ENCODE peak calls at places on chromosomes 7 and 10, in four cellular contexts. One of them, this sample, is unnamed. For H3K36me3, the result is how much of the 10 kb centered on the place peaks cover.

GRCh38 chr7:5670173-5670933 is 111.1 kb downstream of the RNF216 start:
- DNase-seq in sigmoid colon: no peak
- DNase-seq in vagina: no peak
- DNase-seq in uterus: no peak
- DNase-seq in this sample: no peak

GRCh38 chr10:83917519-83918506 is 221.5 kb upstream of the GHITM start:
- DNase-seq in sigmoid colon: peak
- DNase-seq in uterus: no peak
- DNase-seq in vagina: no peak
- DNase-seq in this sample: peak

GRCh38 chr7:139797607-139798006 is 19.8 kb upstream of the HIPK2 start:
- DNase-seq in sigmoid colon: no peak
- DNase-seq in uterus: no peak
- DNase-seq in vagina: no peak
- DNase-seq in this sample: no peak

GRCh38 chr10:44956717-44957706 is 2.6 kb upstream of the RASSF4 start:
- DNase-seq in uterus: no peak
- DNase-seq in vagina: peak
- DNase-seq in sigmoid colon: peak
- DNase-seq in this sample: no peak

GRCh38 chr7:5598261-5598761 is 174.7 kb upstream of the TNRC18 start:
- DNase-seq in sigmoid colon: peak
- DNase-seq in uterus: no peak
- DNase-seq in vagina: no peak
- DNase-seq in this sample: peak

GRCh38 chr10:48896756-48897437 is 42.7 kb downstream of the LRRC18 start:
- DNase-seq in sigmoid colon: no peak
- DNase-seq in vagina: peak
- DNase-seq in uterus: no peak
- DNase-seq in this sample: no peak

GRCh38 chr10:77267703-77268630 is 369.6 kb downstream of the KCNMA1 start:
- DNase-seq in uterus: no peak
- DNase-seq in vagina: no peak
- DNase-seq in sigmoid colon: no peak
- DNase-seq in this sample: no peak

GRCh38 chr10:132987671-132988571 is 45.6 kb upstream of the CFAP46 start:
- DNase-seq in sigmoid colon: no peak
- DNase-seq in vagina: no peak
- DNase-seq in uterus: no peak
- DNase-seq in this sample: no peak

GRCh38 chr10:74000892-74001669 is 3.2 kb downstream of the VCL start:
- DNase-seq in vagina: no peak
- DNase-seq in sigmoid colon: no peak
- DNase-seq in uterus: no peak
- DNase-seq in this sample: no peak

GRCh38 chr10:119651514-119652327 is 541 bp downstream of the BAG3 start:
- DNase-seq in sigmoid colon: peak
- DNase-seq in vagina: no peak
- DNase-seq in uterus: no peak
- DNase-seq in this sample: peak

GRCh38 chr10:104450954-104451353 is 97.3 kb downstream of the CFAP58 start:
- DNase-seq in sigmoid colon: no peak
- DNase-seq in uterus: no peak
- DNase-seq in vagina: no peak
- DNase-seq in this sample: no peak

DNA sequence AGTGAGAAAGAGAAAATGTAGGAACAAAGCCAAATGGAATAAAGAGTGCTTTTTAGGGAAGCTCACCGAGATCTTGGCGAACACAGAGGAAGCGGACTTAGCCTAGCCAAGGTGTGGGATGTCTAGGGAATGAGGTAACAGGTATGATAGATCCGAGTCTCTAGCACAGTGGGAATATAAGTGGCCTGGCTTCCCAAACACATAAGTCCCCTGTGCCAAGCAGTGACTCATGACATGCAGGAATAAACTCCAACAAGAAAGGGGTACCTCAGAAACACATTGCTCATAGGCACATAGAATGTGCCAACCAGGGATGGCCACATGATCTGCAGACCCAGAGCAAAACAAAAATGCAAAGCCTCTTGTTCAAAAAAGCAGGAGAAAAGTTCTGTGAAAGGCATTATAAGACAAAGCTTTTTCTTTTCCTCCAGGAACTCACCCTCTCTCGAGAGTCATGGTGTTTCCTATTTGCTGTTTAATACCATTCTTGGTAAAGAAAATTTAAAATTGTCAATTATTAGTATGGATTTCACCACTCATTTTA is 542.5 kb downstream of the GATA3 start:
- DNase-seq in uterus: no peak
- DNase-seq in vagina: no peak
- DNase-seq in sigmoid colon: no peak
- DNase-seq in this sample: no peak
- H3K36me3 ChIP-seq in uterus: under half
- H3K36me3 ChIP-seq in vagina: under half
- H3K36me3 ChIP-seq in sigmoid colon: under half
- H3K36me3 ChIP-seq in this sample: under half

GRCh38 chr7:24716480-24717246 is 40.6 kb downstream of the GSDME start:
- DNase-seq in uterus: no peak
- DNase-seq in sigmoid colon: no peak
- DNase-seq in vagina: peak
- DNase-seq in this sample: no peak
- TF ChIP-seq POLR2A in uterus: no peak
- TF ChIP-seq POLR2A in sigmoid colon: no peak
- TF ChIP-seq POLR2A in vagina: no peak
- TF ChIP-seq POLR2A in this sample: no peak

GRCh38 chr7:138538518-138538917 is 78.5 kb downstream of the TRIM24 start:
- DNase-seq in uterus: no peak
- DNase-seq in vagina: no peak
- DNase-seq in sigmoid colon: no peak
- DNase-seq in this sample: no peak
- H3K36me3 ChIP-seq in uterus: under half
- H3K36me3 ChIP-seq in vagina: under half
- H3K36me3 ChIP-seq in sigmoid colon: under half
- H3K36me3 ChIP-seq in this sample: under half

GRCh38 chr7:151520419-151521229 is 929 bp upstream of the RHEB start:
- DNase-seq in vagina: peak
- DNase-seq in sigmoid colon: peak
- DNase-seq in uterus: peak
- DNase-seq in this sample: peak
- TF ChIP-seq POLR2A in vagina: no peak
- TF ChIP-seq POLR2A in sigmoid colon: no peak
- TF ChIP-seq POLR2A in uterus: no peak
- TF ChIP-seq POLR2A in this sample: no peak

DNA sequence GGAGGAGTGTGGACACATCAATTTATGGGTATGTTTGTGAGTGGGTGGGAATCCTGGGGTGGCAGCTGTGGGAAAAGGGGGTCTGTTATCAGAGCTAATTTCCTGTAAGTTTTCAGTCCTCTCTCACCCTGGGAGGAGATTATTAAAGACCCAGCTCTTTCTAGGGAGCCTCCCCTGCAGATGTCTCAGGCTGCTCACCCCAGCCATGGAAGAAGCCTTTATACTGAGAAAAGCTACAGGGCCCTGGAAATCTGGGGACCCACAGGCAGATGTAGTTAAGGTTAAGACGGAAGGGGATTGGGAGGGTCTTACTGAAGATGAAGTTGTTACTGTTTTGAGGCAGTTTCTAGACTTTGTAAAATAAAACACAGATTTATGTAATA is 4.6 kb downstream of the ZNF680 start:
- DNase-seq in uterus: no peak
- DNase-seq in sigmoid colon: no peak
- DNase-seq in vagina: no peak
- DNase-seq in this sample: no peak
- H3K36me3 ChIP-seq in uterus: under half
- H3K36me3 ChIP-seq in sigmoid colon: under half
- H3K36me3 ChIP-seq in vagina: under half
- H3K36me3 ChIP-seq in this sample: under half

DNA sequence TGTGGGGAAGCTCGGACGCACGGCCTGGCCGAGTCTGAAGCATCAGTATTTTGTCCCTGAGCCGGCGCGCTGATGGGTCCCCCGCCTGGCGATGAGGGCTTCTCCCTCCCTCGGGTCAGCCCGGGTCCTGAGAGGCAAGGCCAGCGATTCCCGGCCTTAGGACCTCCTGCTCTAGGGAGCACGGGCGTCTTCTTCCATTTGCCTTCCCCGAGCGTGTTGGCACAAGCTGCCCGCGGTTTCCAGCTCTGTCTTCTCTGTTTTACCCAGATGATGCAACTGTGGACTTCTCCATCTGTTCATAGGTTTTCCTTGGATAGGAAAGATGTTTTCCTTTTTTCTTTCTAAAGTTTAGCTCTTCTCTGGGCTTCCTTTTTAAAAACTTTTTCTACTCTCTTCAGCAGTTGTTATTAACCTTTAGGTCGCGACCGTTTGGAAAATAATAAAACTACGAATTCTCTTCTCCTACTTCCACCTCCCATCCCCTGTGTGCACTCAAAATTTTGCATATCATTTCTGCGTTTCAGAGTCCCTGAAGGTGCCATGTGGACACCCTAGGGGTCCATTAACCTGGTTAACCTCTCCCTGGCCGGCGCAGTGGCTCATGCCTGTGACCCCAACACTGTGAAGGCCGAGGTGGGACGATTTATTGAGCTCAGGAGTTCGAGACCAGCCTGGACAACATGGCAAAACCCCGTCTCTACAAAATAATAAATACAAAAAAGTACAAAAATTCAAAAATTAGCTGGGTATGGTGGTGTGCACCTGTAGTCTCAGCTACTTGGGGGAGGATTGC is 1.4 kb upstream of the SLC25A28 start:
- DNase-seq in vagina: no peak
- DNase-seq in uterus: no peak
- DNase-seq in sigmoid colon: no peak
- DNase-seq in this sample: no peak
- TF ChIP-seq POLR2A in vagina: no peak
- TF ChIP-seq POLR2A in uterus: peak
- TF ChIP-seq POLR2A in sigmoid colon: peak
- TF ChIP-seq POLR2A in this sample: peak

GRCh38 chr10:89592539-89592938 is 52.5 kb downstream of the PANK1 start:
- DNase-seq in vagina: no peak
- DNase-seq in sigmoid colon: no peak
- DNase-seq in uterus: no peak
- DNase-seq in this sample: no peak
- H3K36me3 ChIP-seq in vagina: under half
- H3K36me3 ChIP-seq in sigmoid colon: under half
- H3K36me3 ChIP-seq in uterus: under half
- H3K36me3 ChIP-seq in this sample: under half

GRCh38 chr10:86413046-86413728 is 46.6 kb upstream of the GRID1 start:
- DNase-seq in uterus: no peak
- DNase-seq in sigmoid colon: no peak
- DNase-seq in vagina: no peak
- DNase-seq in this sample: no peak

GRCh38 chr10:86410542-86411124 is 44.0 kb upstream of the GRID1 start:
- DNase-seq in sigmoid colon: no peak
- DNase-seq in uterus: no peak
- DNase-seq in vagina: no peak
- DNase-seq in this sample: no peak

GRCh38 chr10:86411852-86412550 is 45.4 kb upstream of the GRID1 start:
- DNase-seq in sigmoid colon: no peak
- DNase-seq in vagina: no peak
- DNase-seq in uterus: no peak
- DNase-seq in this sample: no peak

GRCh38 chr10:86409183-86409582 is 42.6 kb upstream of the GRID1 start:
- DNase-seq in vagina: no peak
- DNase-seq in sigmoid colon: no peak
- DNase-seq in uterus: no peak
- DNase-seq in this sample: no peak

GRCh38 chr10:86411281-86411841 is 44.8 kb upstream of the GRID1 start:
- DNase-seq in uterus: peak
- DNase-seq in vagina: no peak
- DNase-seq in sigmoid colon: no peak
- DNase-seq in this sample: no peak
- TF ChIP-seq POLR2A in uterus: no peak
- TF ChIP-seq POLR2A in vagina: no peak
- TF ChIP-seq POLR2A in sigmoid colon: no peak
- TF ChIP-seq POLR2A in this sample: no peak

GRCh38 chr7:100115026-100115425 is 4.1 kb downstream of the TAF6 start:
- DNase-seq in uterus: no peak
- DNase-seq in sigmoid colon: no peak
- DNase-seq in vagina: no peak
- DNase-seq in this sample: no peak

GRCh38 chr7:100111156-100111555 is 8.0 kb downstream of the TAF6 start:
- DNase-seq in vagina: no peak
- DNase-seq in uterus: no peak
- DNase-seq in sigmoid colon: no peak
- DNase-seq in this sample: no peak

GRCh38 chr7:100109521-100110163 is 8.2 kb downstream of the AP4M1 start:
- DNase-seq in vagina: no peak
- DNase-seq in sigmoid colon: no peak
- DNase-seq in uterus: no peak
- DNase-seq in this sample: no peak

GRCh38 chr7:100107890-100108289 is 6.4 kb downstream of the AP4M1 start:
- DNase-seq in sigmoid colon: no peak
- DNase-seq in uterus: no peak
- DNase-seq in vagina: no peak
- DNase-seq in this sample: no peak

GRCh38 chr7:100111914-100112313 is 7.2 kb downstream of the TAF6 start:
- DNase-seq in sigmoid colon: no peak
- DNase-seq in vagina: no peak
- DNase-seq in uterus: no peak
- DNase-seq in this sample: no peak
- H3K36me3 ChIP-seq in sigmoid colon: under half
- H3K36me3 ChIP-seq in vagina: half or more
- H3K36me3 ChIP-seq in uterus: under half
- H3K36me3 ChIP-seq in this sample: under half

GRCh38 chr10:99843310-99843709 is 60.9 kb downstream of the ABCC2 start:
- DNase-seq in sigmoid colon: no peak
- DNase-seq in vagina: no peak
- DNase-seq in uterus: no peak
- DNase-seq in this sample: no peak

GRCh38 chr10:99849057-99849456 is 66.6 kb downstream of the ABCC2 start:
- DNase-seq in sigmoid colon: no peak
- DNase-seq in uterus: no peak
- DNase-seq in vagina: no peak
- DNase-seq in this sample: no peak

GRCh38 chr10:99844433-99844955 is 62.1 kb downstream of the ABCC2 start:
- DNase-seq in vagina: no peak
- DNase-seq in uterus: no peak
- DNase-seq in sigmoid colon: no peak
- DNase-seq in this sample: no peak

GRCh38 chr10:99849525-99849924 is 67.1 kb downstream of the ABCC2 start:
- DNase-seq in uterus: no peak
- DNase-seq in vagina: no peak
- DNase-seq in sigmoid colon: no peak
- DNase-seq in this sample: no peak

DNA sequence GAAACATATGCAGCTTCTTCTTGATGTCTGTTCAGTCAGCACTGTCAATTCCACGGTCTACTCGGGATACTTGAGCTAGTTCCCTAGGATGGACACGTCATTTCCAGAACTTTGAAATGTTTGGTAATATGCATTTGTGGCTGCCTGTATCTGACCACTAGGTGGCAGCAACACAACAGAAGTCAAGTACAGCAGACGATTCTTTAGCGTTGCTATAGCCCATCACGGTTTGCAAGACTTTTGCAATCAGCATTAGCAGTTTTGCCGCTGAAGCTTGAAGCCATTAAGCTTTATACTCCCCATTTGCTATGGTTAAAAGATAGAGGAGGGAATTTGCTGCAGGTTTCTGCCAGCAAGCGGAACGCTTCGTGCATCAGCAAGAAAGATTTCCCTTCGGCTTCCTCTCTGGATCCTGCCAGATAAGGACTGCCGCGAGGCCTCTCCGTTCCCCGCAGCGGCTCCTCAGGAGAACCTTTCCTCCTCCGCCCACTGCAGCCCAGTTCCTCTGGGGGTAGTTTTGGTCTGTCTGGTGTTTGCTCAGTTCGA is 63.5 kb downstream of the ABCC2 start:
- DNase-seq in vagina: peak
- DNase-seq in sigmoid colon: peak
- DNase-seq in uterus: peak
- DNase-seq in this sample: peak
- TF ChIP-seq POLR2A in vagina: no peak
- TF ChIP-seq POLR2A in sigmoid colon: no peak
- TF ChIP-seq POLR2A in uterus: no peak
- TF ChIP-seq POLR2A in this sample: no peak